ENCODE peak calls at places on chromosomes 5 and 9, in four cellular contexts. V is stimulated activated CD8-positive, alpha-beta memory T cell treated with anti-CD3 and anti-CD28 coated beads, Interleukin-15, amount 100 ng/mL, for 24 hours; A is nucleus accumbens; Y is NCI-H1694. Z is an unnamed sample.

GRCh38 chr5:4570047-4571015 is 569.8 kb upstream of the ADAMTS16 start:
- DNase-seq in V (no peak), A (no peak), Y (no peak), Z (no peak)

GRCh38 chr5:109164001-109164400 is 245.8 kb downstream of the PJA2 start:
- DNase-seq in V (no peak), A (no peak), Y (no peak), Z (no peak)

GRCh38 chr5:72767289-72768010 is 49.0 kb upstream of the TNPO1 start:
- DNase-seq in V (no peak), A (no peak), Y (no peak), Z (no peak)

GRCh38 chr9:17837931-17838330 is 259.1 kb downstream of the SH3GL2 start:
- DNase-seq in V (no peak), A (no peak), Y (peak; percentile 6), Z (no peak)

GRCh38 chr5:54742417-54742889 is 224.9 kb downstream of the SNX18 start:
- DNase-seq in V (no peak), A (no peak), Y (no peak), Z (no peak)

GRCh38 chr9:100186356-100186755 is 87.3 kb downstream of the INVS start:
- DNase-seq in V (no peak), A (no peak), Y (no peak), Z (no peak)

GRCh38 chr5:16049766-16050165 is 129.8 kb downstream of the MARCHF11 start:
- DNase-seq in V (no peak), A (no peak), Y (no peak), Z (no peak)

GRCh38 chr5:77867194-77867691 is 91.1 kb upstream of the TBCA start:
- DNase-seq in V (no peak), A (no peak), Y (peak; percentile 4), Z (no peak)

GRCh38 chr5:61327761-61328753 is 4.0 kb upstream of the ZSWIM6 start:
- DNase-seq in V (no peak), A (no peak), Y (no peak), Z (no peak)

GRCh38 chr9:70852711-70853240 is 268.6 kb downstream of the TRPM3 start:
- DNase-seq in V (no peak), A (no peak), Y (no peak), Z (no peak)

GRCh38 chr5:39624268-39624886 is 199.6 kb upstream of the DAB2 start:
- DNase-seq in V (no peak), A (no peak), Y (no peak), Z (no peak)

GRCh38 chr5:14914603-14915277 is 43.2 kb upstream of the ANKH start:
- DNase-seq in V (no peak), A (no peak), Y (no peak), Z (no peak)

GRCh38 chr5:175895701-175896102 is 24.3 kb downstream of the CPLX2 start:
- DNase-seq in V (no peak), A (no peak), Y (no peak), Z (no peak)

GRCh38 chr5:14440598-14441401 is 140.8 kb upstream of the OTULINL start:
- DNase-seq in V (no peak), A (peak; percentile 44), Y (peak; percentile 58), Z (no peak)

GRCh38 chr5:94376672-94377345 is 241.6 kb downstream of the KIAA0825 start:
- DNase-seq in V (no peak), A (no peak), Y (no peak), Z (no peak)

GRCh38 chr5:72129730-72130129 is 22.5 kb downstream of the MAP1B start:
- DNase-seq in V (no peak), A (no peak), Y (no peak), Z (no peak)

Z was measured in cerebellar nuclear complex.